ENCODE peak calls at places on chromosomes 6 and 20, in six cellular contexts. S is tibial artery, I is AG04450, P is GM06990, J is ovary, E is kidney. T is an unnamed sample.
A peak's percentile ranks its signal among the peaks of the same experiment; 100 is the strongest.

GRCh38 chr6:160106010-160106409 is 15.6 kb upstream of the SLC22A1 start:
- DNase-seq in S (no peak), I (no peak), P (no peak), J (no peak), E (no peak), T (no peak)

GRCh38 chr6:36556281-36556680 is 9.0 kb upstream of the STK38 start:
- DNase-seq in E (no peak), P (no peak), J (no peak), S (no peak), I (no peak), T (no peak)

GRCh38 chr6:134446228-134446848 is 128.4 kb upstream of the SGK1 start:
- DNase-seq in E (no peak), S (no peak), I (no peak), P (no peak), J (no peak), T (no peak)

GRCh38 chr20:50245561-50246366 is 55.1 kb downstream of the CEBPB start:
- DNase-seq in I (no peak), S (no peak), P (no peak), E (no peak), J (no peak), T (no peak)

GRCh38 chr6:37155394-37156312 is 14.3 kb upstream of the PIM1 start:
- DNase-seq in P (peak; percentile 86), I (no peak), J (no peak), E (no peak), S (no peak), T (no peak)

GRCh38 chr6:15520616-15521203 is 142.1 kb downstream of the DTNBP1 start:
- DNase-seq in P (no peak), J (peak; percentile 6), E (no peak), I (no peak), S (peak; percentile 16), T (no peak)

GRCh38 chr6:43090557-43090952 is 14.4 kb downstream of the PTK7 start:
- DNase-seq in P (no peak), I (no peak), J (no peak), E (no peak), S (no peak), T (no peak)

GRCh38 chr6:134207431-134207830 is 110.5 kb downstream of the SGK1 start:
- DNase-seq in J (no peak), I (no peak), P (no peak), E (no peak), S (no peak), T (no peak)

GRCh38 chr6:112007254-112007653 is 46.6 kb upstream of the CCN6 start:
- DNase-seq in E (no peak), J (no peak), S (no peak), P (no peak), I (no peak), T (no peak)

GRCh38 chr6:112013051-112013450 is 40.9 kb upstream of the CCN6 start:
- DNase-seq in S (no peak), E (no peak), J (no peak), I (no peak), P (no peak), T (no peak)

GRCh38 chr6:112008482-112008881 is 45.4 kb upstream of the CCN6 start:
- DNase-seq in J (no peak), S (no peak), P (no peak), E (no peak), I (no peak), T (no peak)

GRCh38 chr6:112007805-112008204 is 46.1 kb upstream of the CCN6 start:
- DNase-seq in I (no peak), J (peak; percentile 32), S (peak; percentile 62), E (no peak), P (no peak), T (no peak)

GRCh38 chr6:112010328-112010727 is 43.6 kb upstream of the CCN6 start:
- DNase-seq in J (no peak), S (no peak), E (no peak), I (no peak), P (no peak), T (no peak)
- TF ChIP-seq CTCF in J (no peak), S (peak; percentile 24), E (peak; percentile 47), I (no peak), P (peak; percentile 29), T (no peak)

GRCh38 chr6:25498510-25498909 is 153.5 kb upstream of the SCGN start:
- DNase-seq in E (no peak), I (no peak), J (no peak), P (no peak), S (no peak), T (no peak)
- TF ChIP-seq CTCF in E (no peak), I (no peak), J (no peak), P (no peak), S (no peak), T (no peak)

DNA sequence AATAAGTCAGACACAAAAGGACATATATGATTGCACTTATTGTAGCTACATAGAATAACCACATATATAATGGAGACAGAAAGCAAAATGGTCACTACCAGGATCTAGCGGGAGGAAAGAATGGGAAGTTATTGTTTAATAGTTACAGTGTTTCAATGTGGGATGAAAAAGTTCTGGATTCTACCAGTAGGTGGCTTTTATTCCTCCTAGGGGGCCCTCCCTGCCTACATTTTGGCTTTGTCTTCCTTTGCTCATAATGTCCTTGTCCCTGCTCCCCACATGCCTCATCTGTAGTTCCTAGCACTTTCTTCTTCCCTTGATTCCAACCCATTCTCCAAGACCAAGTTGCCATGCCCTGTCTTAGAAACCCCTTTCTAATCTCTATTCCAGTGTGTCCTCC is 16.3 kb downstream of the ZNF133 start:
- DNase-seq in E (no peak), P (no peak), J (no peak), I (no peak), S (no peak), T (no peak)
- TF ChIP-seq CTCF in E (no peak), P (peak; percentile 39), J (no peak), I (peak; percentile 37), S (no peak), T (no peak)

DNA sequence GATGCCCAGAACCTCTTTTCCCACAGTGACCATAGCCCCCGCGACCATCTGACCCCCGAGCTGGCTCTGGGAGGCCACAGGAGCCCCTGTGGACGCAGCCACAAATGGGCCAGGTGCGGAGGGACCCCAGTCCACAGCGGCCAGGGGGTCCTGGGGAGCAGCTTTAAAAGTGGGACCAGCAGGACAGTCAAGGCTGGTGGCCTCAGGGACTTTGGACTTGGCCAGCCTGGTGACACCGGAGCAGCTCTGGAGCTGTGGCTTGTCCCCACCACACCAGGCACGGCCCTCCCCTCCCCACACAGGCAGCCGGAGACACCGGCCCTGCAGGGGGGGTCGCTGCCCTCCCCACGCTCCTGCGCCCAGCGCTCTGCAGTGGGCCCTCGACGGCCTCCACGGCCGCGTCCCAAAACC is 3.5 kb downstream of the FNDC11 start:
- DNase-seq in E (no peak), P (no peak), S (no peak), I (no peak), J (no peak), T (no peak)
- TF ChIP-seq CTCF in E (no peak), P (no peak), S (no peak), I (no peak), J (no peak), T (no peak)

GRCh38 chr6:32151131-32151884 is 431 bp downstream of the PRRT1 start:
- DNase-seq in S (no peak), E (no peak), J (peak; percentile 37), P (no peak), I (no peak), T (no peak)

GRCh38 chr6:32148722-32149576 is 2.8 kb downstream of the PRRT1 start:
- DNase-seq in I (no peak), S (peak; percentile 58), E (peak; percentile 85), P (no peak), J (peak; percentile 61), T (no peak)

GRCh38 chr6:32151885-32152311 is at the start of gene PRRT1:
- DNase-seq in J (peak; percentile 61), I (no peak), S (no peak), P (no peak), E (no peak), T (no peak)

GRCh38 chr6:32149577-32149845 is 2.2 kb downstream of the PRRT1 start:
- DNase-seq in S (no peak), E (no peak), J (no peak), I (no peak), P (no peak), T (no peak)

DNA sequence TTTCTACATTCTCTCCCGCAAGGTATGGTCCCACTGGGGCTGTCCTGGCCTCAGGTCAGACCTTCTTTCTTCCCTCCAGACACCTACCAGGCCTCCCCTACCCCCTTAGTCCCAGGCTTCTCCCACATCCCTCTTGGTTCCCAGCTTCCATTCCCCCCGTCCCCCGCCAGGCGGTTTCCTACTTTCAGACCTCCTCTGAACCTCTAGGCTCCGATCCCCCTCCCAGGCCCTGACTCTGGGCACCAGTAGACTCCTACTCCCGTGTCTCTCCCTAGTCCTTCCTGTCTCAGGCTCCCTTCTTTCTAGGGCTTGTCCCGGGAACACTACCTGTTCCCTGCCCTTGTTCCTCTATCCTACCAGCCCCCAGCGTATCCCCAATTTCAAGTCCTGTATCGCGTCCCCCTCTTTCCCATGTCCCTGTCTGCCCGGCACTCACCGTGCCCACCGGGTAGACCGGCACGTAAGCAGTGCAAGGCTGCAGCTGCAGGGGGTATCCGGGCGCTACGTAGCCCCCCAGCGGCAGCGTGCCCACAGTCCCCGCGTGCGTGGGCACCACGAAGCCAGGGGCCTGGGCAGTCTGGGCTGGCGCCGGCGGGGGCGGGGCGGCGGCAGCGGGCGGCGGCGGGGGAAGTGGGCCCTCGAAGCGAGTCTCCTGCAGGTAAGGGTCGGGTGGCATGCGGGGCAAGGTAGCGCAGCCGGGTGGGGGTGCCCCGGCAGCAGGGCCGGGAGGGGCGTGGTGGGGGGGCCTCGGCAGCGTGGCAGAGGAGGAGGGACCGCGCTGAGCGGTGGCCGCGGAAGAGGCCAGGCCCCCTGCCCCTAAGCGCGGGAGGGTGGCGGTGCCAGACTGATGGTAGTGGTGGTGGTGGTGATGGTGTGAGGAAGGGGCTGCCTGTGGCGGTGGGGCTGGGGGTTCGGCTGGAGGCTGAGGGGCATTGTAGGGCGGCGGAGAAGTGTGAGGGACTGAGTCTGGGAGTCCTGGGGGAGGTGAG is 1.5 kb downstream of the PRRT1 start:
- DNase-seq in E (no peak), I (no peak), P (no peak), S (no peak), J (no peak), T (no peak)
- TF ChIP-seq CTCF in E (no peak), I (no peak), P (no peak), S (no peak), J (no peak), T (no peak)

DNA sequence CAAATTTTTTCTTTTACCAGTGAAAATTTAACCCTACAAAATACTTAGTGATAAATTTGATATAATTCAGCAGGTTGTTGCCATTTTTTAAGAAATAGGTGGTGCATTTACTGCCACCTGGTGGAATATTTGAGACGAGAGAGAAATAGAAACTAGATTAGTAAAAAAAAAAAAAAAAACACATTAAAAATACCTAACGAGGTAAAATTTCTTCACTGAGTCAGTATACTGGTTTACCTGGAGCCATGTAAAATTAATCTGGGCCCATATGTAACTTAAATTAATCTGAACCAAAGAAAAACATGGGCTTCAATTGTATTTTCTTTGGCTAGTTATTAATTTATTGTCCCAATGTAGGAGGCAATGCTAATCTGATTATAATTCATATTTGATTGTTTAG is 520.8 kb downstream of the EPM2A start:
- DNase-seq in P (peak; percentile 14), E (no peak), S (no peak), J (no peak), I (no peak), T (no peak)
- TF ChIP-seq CTCF in P (peak; percentile 46), E (peak; percentile 52), S (peak; percentile 41), J (peak; percentile 20), I (peak; percentile 59), T (no peak)

T was measured in coronary artery.